ENCODE peak calls at places on chromosomes 16 and 17, in nine cellular contexts. E, B, I, T, A, N, W, S and Y are unnamed samples. For H3K9me3, the result is how much of the 10 kb centered on the place peaks cover.

GRCh38 chr17:83196973-83197880 is 117.8 kb downstream of the METRNL start:
- DNase-seq in E (no peak), S (no peak), I (no peak), N (no peak), T (peak), B (no peak), W (peak), A (peak), Y (peak)

GRCh38 chr17:64173646-64174045 is 43.7 kb upstream of the ERN1 start:
- DNase-seq in I (no peak), S (no peak), B (no peak), W (no peak), N (no peak), A (no peak), E (no peak), T (no peak), Y (no peak)

GRCh38 chr16:82935781-82936180 is 309.0 kb downstream of the CDH13 start:
- DNase-seq in A (no peak), B (no peak), I (no peak), E (no peak), T (no peak), W (no peak), S (no peak), N (no peak), Y (peak)

GRCh38 chr16:3295783-3296182 is 9.4 kb downstream of the TIGD7 start:
- DNase-seq in N (no peak), A (no peak), B (no peak), S (no peak), W (no peak), E (no peak), T (no peak), I (no peak), Y (no peak)

GRCh38 chr16:50025544-50025931 is 513 bp downstream of the CNEP1R1 start:
- DNase-seq in S (no peak), T (peak), I (no peak), A (no peak), W (no peak), E (peak), N (peak), B (peak), Y (peak)

GRCh38 chr16:75589301-75589700 is 23.1 kb downstream of the GABARAPL2 start:
- DNase-seq in W (no peak), B (no peak), I (no peak), E (no peak), N (no peak), S (peak), A (no peak), T (peak), Y (no peak)

GRCh38 chr17:44363613-44364159 is at the start of gene FAM171A2:
- DNase-seq in E (peak), B (peak), S (peak), A (peak), I (no peak), N (peak), W (peak), T (peak), Y (peak)

GRCh38 chr17:29649359-29649758 is 26.6 kb upstream of the CORO6 start:
- DNase-seq in B (no peak), T (no peak), A (no peak), E (no peak), N (no peak), S (no peak), W (no peak), I (no peak), Y (no peak)

GRCh38 chr16:23996258-23996955 is 160.6 kb downstream of the PRKCB start:
- DNase-seq in W (no peak), A (no peak), E (no peak), I (no peak), N (no peak), B (no peak), S (no peak), T (no peak), Y (no peak)

GRCh38 chr17:37720989-37721388 is 23.9 kb downstream of the HNF1B start:
- DNase-seq in N (no peak), W (no peak), T (no peak), I (no peak), S (no peak), B (no peak), A (no peak), E (peak), Y (no peak)

GRCh38 chr17:22694362-22695227 is 1002.3 kb downstream of the KCNJ18 start:
- DNase-seq in W (no peak), B (no peak), I (no peak), S (no peak), E (no peak), T (no peak), A (no peak), N (no peak), Y (no peak)

GRCh38 chr16:20906225-20906870 is 5.8 kb downstream of the LYRM1 start:
- DNase-seq in T (peak), A (no peak), S (no peak), W (no peak), I (no peak), B (no peak), E (no peak), N (no peak), Y (no peak)
- H3K4me3 ChIP-seq in T (peak), A (no peak), S (no peak), W (no peak), I (no peak), B (no peak), E (no peak), N (no peak), Y (no peak)

GRCh38 chr17:40311575-40311974 is 2.6 kb downstream of the RARA start:
- DNase-seq in B (no peak), T (peak), I (no peak), E (no peak), N (peak), A (peak), W (peak), S (no peak), Y (no peak)
- H3K27ac ChIP-seq in B (peak), T (peak), I (peak), E (no peak), N (no peak), A (no peak), W (peak), S (no peak), Y (no peak)

DNA sequence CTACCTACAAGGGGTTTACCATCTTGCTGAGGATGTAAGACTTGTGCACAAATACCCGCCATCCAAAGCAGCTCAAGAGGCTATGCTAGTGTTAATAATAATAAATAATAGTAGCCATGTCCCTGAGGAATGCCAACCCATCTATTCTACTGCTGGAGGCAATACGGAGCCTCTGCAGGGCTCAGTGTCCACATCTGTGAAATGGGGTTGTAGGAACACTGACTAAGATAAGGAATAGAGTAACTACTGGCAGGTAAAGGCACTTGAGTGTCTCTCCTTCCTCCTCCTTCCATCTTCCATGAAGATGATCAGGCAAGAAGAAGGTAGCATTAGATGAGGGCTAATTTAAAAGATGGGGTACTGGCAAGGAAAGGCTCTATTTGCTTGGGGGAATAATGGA is 295.3 kb downstream of the SLC39A11 start:
- DNase-seq in I (no peak), B (no peak), S (no peak), T (no peak), N (no peak), A (no peak), W (no peak), E (no peak), Y (no peak)
- H3K9me3 ChIP-seq in I (under half), B (under half), S (under half), T (under half), N (under half), A (under half), W (half or more), E (under half), Y (under half)

DNA sequence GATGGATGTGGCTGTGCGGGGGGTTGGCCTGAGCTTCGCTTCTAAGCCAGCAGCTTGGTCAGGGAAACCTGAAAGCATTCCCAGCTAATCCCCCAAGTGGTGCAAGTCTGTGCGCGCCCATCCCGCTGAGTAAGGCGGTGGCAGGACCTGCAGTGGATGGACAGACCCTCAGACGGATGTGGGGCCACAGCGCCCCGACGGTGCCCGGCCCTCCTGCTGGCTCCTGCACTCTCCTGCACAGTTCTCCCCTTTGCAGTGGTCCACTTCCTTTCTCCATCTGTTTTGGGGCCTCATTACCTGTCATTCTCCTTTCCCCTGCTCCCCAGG is 2.3 kb downstream of the ATP2A1 start:
- DNase-seq in B (no peak), T (no peak), A (no peak), I (no peak), S (no peak), W (no peak), N (no peak), E (no peak), Y (no peak)
- H3K4me3 ChIP-seq in B (peak), T (peak), A (no peak), I (peak), S (peak), W (no peak), N (peak), E (no peak), Y (peak)

DNA sequence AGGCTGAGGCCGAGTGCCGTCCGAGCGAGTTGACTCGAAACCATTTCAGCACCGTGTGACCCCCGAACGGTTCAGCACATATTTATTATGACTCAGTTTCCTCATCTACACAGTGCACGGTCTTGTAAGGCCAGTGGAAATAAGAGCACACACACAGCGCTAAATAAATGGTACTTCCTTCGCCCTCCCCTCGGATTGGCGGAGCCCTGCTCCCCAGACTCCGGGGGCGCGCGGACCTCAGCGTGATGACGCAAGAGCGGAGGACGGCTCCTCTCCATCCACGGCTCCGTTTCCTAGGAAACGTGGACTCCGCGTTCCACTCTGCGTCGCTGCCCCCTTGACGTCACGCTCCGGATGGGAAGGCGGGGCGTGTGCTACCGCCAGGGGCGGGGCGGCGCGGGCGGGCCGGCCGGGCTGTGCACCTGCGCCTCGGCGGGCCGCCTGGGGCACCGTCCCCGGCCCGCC is at the start of gene PARD6A:
- DNase-seq in E (peak), T (peak), B (peak), A (peak), N (peak), I (peak), W (peak), S (peak), Y (peak)
- H3K27ac ChIP-seq in E (peak), T (peak), B (peak), A (peak), N (peak), I (peak), W (peak), S (peak), Y (peak)